ENCODE peak calls at places on chromosomes 16 and 17, in six cellular contexts. G is cardiac fibroblast, I is nucleus accumbens, P is stomach, Q is substantia nigra, U is GM03348. T is an unnamed sample.

GRCh38 chr17:31415004-31415454 is 23.6 kb downstream of the RAB11FIP4 start:
- DNase-seq in G (no peak), I (no peak), P (no peak), Q (no peak), U (no peak), T (no peak)

GRCh38 chr17:72390675-72391501 is 270.1 kb downstream of the SOX9 start:
- DNase-seq in G (peak), I (no peak), P (no peak), Q (no peak), U (no peak), T (no peak)

GRCh38 chr16:4239020-4239419 is 2.9 kb downstream of the SRL start:
- DNase-seq in G (no peak), I (no peak), P (no peak), Q (no peak), U (no peak), T (no peak)

GRCh38 chr17:77145209-77145608 is 4.4 kb downstream of the SEC14L1 start:
- DNase-seq in G (no peak), I (no peak), P (no peak), Q (no peak), U (no peak), T (peak)

GRCh38 chr16:535446-536405 is 8.2 kb downstream of the CAPN15 start:
- DNase-seq in G (peak), I (no peak), P (peak), Q (no peak), U (peak), T (no peak)

GRCh38 chr16:55955845-55956244 is 80.7 kb upstream of the CES5A start:
- DNase-seq in G (no peak), I (peak), P (no peak), Q (peak), U (no peak), T (no peak)

GRCh38 chr17:66203274-66204015 is 11.5 kb upstream of the CEP112 start:
- DNase-seq in G (no peak), I (no peak), P (no peak), Q (no peak), U (no peak), T (no peak)

GRCh38 chr16:65111306-65111705 is 10.6 kb downstream of the CDH11 start:
- DNase-seq in G (no peak), I (no peak), P (no peak), Q (no peak), U (no peak), T (no peak)

GRCh38 chr17:4956493-4957061 is 5.7 kb downstream of the ENO3 start:
- DNase-seq in G (no peak), I (no peak), P (peak), Q (no peak), U (no peak), T (peak)

GRCh38 chr17:67434061-67434525 is 57.0 kb downstream of the PITPNC1 start:
- DNase-seq in G (peak), I (no peak), P (peak), Q (no peak), U (no peak), T (no peak)

GRCh38 chr16:25298165-25298872 is 40.7 kb upstream of the ZKSCAN2 start:
- DNase-seq in G (no peak), I (no peak), P (no peak), Q (no peak), U (no peak), T (no peak)

GRCh38 chr16:19907161-19907992 is 22.7 kb upstream of the GPRC5B start:
- DNase-seq in G (peak), I (peak), P (peak), Q (peak), U (peak), T (peak)

GRCh38 chr16:17474572-17474971 is 3.8 kb upstream of the XYLT1 start:
- DNase-seq in G (no peak), I (no peak), P (no peak), Q (no peak), U (no peak), T (peak)

GRCh38 chr17:82536220-82537201 is 17.0 kb downstream of the FOXK2 start:
- DNase-seq in G (peak), I (no peak), P (peak), Q (no peak), U (peak), T (no peak)

GRCh38 chr17:82353484-82353883 is 5.6 kb upstream of the TEX19 start:
- DNase-seq in G (no peak), I (no peak), P (no peak), Q (no peak), U (no peak), T (no peak)

GRCh38 chr17:28747046-28747691 is 3.4 kb downstream of the TRAF4 start:
- DNase-seq in G (no peak), I (peak), P (peak), Q (peak), U (no peak), T (no peak)

GRCh38 chr16:14007460-14007859 is 63.7 kb upstream of the MRTFB start:
- DNase-seq in G (peak), I (no peak), P (no peak), Q (no peak), U (no peak), T (no peak)

GRCh38 chr17:37488009-37488604 is 1.6 kb upstream of the DUSP14 start:
- DNase-seq in G (peak), I (no peak), P (no peak), Q (no peak), U (peak), T (no peak)

GRCh38 chr17:36657763-36658490 is 56.5 kb downstream of the MRM1 start:
- DNase-seq in G (no peak), I (no peak), P (peak), Q (no peak), U (peak), T (no peak)